ENCODE peak calls at places on chromosomes 12 and 14, in six cellular contexts. G, B, W, D, I and F are unnamed samples. For H3K27me3, the result is how much of the 10 kb centered on the place peaks cover.

GRCh38 chr14:61537567-61538463 is 157.5 kb upstream of the HIF1A start:
- DNase-seq in G (no peak), B (peak), W (no peak), D (no peak), I (no peak), F (peak)

GRCh38 chr12:31736472-31736871 is 7.7 kb upstream of the AMN1 start:
- DNase-seq in G (no peak), B (no peak), W (peak), D (peak), I (no peak), F (no peak)

GRCh38 chr12:127926004-127926403 is 341.0 kb upstream of the TMEM132C start:
- DNase-seq in G (no peak), B (peak), W (no peak), D (no peak), I (peak), F (peak)

GRCh38 chr14:77761205-77761931 is 412 bp upstream of the SNW1 start:
- DNase-seq in G (peak), B (peak), W (no peak), D (peak), I (peak), F (peak)

GRCh38 chr12:88931598-88931997 is 351.3 kb upstream of the KITLG start:
- DNase-seq in G (no peak), B (no peak), W (no peak), D (no peak), I (no peak), F (no peak)

GRCh38 chr14:91227183-91227628 is 17.3 kb downstream of the GPR68 start:
- DNase-seq in G (no peak), B (no peak), W (no peak), D (peak), I (no peak), F (no peak)

GRCh38 chr12:69471667-69472385 is 1.6 kb downstream of the FRS2 start:
- DNase-seq in G (no peak), B (no peak), W (no peak), D (peak), I (no peak), F (no peak)

GRCh38 chr14:19947413-19948090 is 16.8 kb downstream of the OR4K1 start:
- DNase-seq in G (no peak), B (no peak), W (no peak), D (no peak), I (no peak), F (no peak)

GRCh38 chr12:126719886-126720666 is 1546.9 kb upstream of the TMEM132C start:
- DNase-seq in G (no peak), B (no peak), W (no peak), D (no peak), I (no peak), F (no peak)

GRCh38 chr14:71415404-71415690 is 508.1 kb downstream of the PCNX1 start:
- DNase-seq in G (no peak), B (no peak), W (no peak), D (no peak), I (no peak), F (peak)

GRCh38 chr14:23195552-23196101 is 12.2 kb upstream of the SLC7A8 start:
- DNase-seq in G (no peak), B (no peak), W (no peak), D (no peak), I (no peak), F (no peak)

GRCh38 chr12:67661311-67662011 is 12.9 kb downstream of the DYRK2 start:
- DNase-seq in G (no peak), B (no peak), W (no peak), D (no peak), I (no peak), F (no peak)

GRCh38 chr12:57430117-57430930 is 519 bp downstream of the R3HDM2 start:
- DNase-seq in G (peak), B (no peak), W (peak), D (no peak), I (peak), F (peak)

GRCh38 chr14:25406818-25407217 is 356.9 kb upstream of the STXBP6 start:
- DNase-seq in G (no peak), B (peak), W (no peak), D (peak), I (peak), F (peak)

GRCh38 chr12:50771409-50771808 is 7.5 kb downstream of the ATF1 start:
- DNase-seq in G (no peak), B (no peak), W (no peak), D (no peak), I (no peak), F (no peak)

GRCh38 chr14:94345344-94346072 is 22.4 kb upstream of the SERPINA6 start:
- DNase-seq in G (no peak), B (no peak), W (no peak), D (no peak), I (no peak), F (no peak)

GRCh38 chr12:10211101-10211974 is 1.3 kb upstream of the GABARAPL1 start:
- DNase-seq in G (no peak), B (no peak), W (no peak), D (no peak), I (no peak), F (no peak)
- H3K27ac ChIP-seq in G (peak), B (peak), W (no peak), D (peak), I (peak), F (peak)

DNA sequence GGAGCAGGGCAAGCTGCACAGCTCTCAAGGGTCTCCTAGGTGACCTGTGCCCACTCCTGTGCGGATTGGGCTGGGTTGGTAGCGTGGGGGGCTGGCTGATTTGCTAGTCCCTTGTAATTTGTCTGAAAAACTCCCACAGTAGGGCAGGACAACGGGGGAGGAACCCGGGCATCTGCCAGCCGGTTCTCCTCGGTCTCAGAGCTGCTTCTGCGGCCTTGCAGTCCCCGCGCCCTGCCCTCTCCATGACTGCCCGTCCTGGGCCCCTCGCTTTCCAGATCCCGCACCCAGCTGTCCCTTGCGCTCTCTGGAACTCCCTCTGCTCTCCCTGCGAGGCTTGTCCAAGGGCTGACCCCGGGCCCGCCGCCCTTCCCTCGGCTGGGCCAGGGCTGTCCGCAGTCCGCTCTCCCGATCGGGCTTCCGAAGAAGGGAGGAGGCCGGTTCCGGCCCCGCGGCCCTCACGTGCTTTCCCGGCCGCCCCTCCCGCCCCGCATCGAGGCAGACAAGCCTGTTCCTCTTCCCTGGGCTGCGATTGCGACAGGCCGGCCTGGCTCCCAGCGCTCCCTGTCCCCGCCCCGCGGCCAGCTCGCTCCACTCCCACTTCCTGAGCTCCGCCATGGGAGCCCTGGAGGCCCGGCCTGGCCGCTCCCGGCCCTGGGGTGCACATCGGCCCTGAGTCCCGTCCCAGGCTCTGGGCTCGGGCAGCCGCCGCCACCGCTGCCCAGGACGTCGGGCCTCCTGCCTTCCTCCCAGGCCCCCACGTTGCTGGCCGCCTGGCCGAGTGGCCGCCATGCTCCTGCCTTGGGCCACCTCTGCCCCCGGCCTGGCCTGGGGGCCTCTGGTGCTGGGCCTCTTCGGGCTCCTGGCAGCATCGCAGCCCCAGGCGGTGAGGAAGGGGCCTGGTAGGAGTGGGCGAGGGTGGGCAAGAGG is at the start of gene LTBR:
- DNase-seq in G (peak), B (peak), W (no peak), D (peak), I (peak), F (peak)
- H3K4me3 ChIP-seq in G (peak), B (peak), W (no peak), D (peak), I (peak), F (peak)

DNA sequence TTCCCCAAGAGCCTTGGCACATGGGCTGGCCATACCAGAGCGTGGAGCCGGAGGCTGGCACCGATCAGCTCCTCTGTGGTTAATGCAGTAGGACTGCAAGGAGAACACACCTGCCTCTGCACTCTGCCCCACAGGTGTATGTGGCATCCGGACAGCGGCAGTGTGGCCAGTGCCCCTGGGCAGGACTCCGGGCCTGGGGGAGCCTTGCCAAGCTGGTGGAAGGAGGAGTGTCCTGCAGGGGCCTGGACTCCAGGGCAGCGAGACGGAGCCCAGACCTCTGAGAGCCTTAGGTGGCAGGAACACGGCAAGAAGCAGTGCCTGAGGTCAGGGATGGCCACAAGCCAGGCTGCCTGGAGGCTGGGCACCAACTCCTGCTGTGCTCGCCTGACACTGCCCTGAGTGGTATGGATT is 5.2 kb upstream of the BEGAIN start:
- DNase-seq in G (no peak), B (no peak), W (no peak), D (no peak), I (no peak), F (no peak)
- H3K27me3 ChIP-seq in G (half or more), B (under half), W (under half), D (half or more), I (under half), F (under half)

GRCh38 chr12:54356228-54356627 is 8.1 kb downstream of the GPR84 start:
- DNase-seq in G (no peak), B (no peak), W (no peak), D (peak), I (peak), F (no peak)

GRCh38 chr12:54358945-54359761 is 5.1 kb downstream of the GPR84 start:
- DNase-seq in G (peak), B (peak), W (peak), D (peak), I (peak), F (peak)

GRCh38 chr12:54356951-54357356 is 7.3 kb downstream of the GPR84 start:
- DNase-seq in G (no peak), B (no peak), W (no peak), D (peak), I (no peak), F (no peak)

GRCh38 chr12:54358620-54358944 is 5.7 kb downstream of the GPR84 start:
- DNase-seq in G (no peak), B (no peak), W (no peak), D (no peak), I (no peak), F (no peak)

DNA sequence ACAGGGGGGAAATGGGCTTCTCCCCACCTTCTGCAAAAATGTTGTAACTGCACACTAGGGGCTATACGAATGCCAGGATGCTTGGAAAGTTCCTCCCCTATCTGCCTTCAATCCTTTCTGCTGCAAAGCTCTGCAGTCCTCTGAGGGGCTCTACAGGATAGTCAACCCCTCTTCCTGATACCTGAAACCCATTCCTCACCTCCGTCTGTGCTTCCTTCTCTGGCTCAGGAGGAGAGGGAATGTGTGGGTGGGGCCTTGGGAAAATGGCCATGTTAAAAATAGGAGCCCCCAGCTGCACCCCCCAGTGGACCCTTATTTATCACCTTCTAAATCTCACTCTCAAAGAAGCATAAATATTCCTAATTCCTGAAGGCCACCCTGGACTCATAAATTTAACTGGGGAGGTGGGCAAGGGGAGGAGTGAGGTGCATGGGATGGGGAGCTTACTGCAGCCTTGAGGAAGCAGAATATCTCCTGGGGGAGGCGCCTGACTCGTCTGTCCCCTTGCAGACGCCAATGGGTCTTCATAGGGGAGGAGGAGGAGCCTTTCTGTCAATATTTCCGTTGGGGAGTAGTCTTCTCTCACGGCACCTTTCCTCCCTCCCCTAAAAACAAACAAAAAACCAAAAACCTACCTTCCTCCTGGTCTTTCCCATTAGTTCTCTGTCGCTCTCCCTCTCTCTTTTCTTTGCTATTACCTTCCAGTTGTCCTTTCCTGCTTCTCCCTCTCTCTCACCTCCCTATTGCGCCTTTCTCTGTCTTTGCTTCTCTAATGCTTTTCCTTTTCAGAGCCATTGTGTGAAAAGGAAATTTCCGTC is 6.3 kb downstream of the GPR84 start:
- DNase-seq in G (no peak), B (peak), W (peak), D (peak), I (no peak), F (no peak)
- H3K27ac ChIP-seq in G (peak), B (peak), W (peak), D (peak), I (peak), F (peak)